ENCODE peak calls at places on chromosomes 6 and 20, in eight cellular contexts. One of them, this sample, is unnamed.

GRCh38 chr6:80197474-80197873 is 91.0 kb downstream of the BCKDHB start:
- DNase-seq in stomach: no peak
- DNase-seq in H54: no peak
- DNase-seq in adrenal gland: no peak
- DNase-seq in Peyer's patch: no peak
- DNase-seq in breast epithelium: no peak
- DNase-seq in right lobe of liver: no peak
- DNase-seq in gastrocnemius medialis: no peak
- DNase-seq in this sample: no peak

GRCh38 chr6:96015791-96016776 is at the start of gene FUT9:
- DNase-seq in breast epithelium: no peak
- DNase-seq in right lobe of liver: no peak
- DNase-seq in stomach: peak
- DNase-seq in gastrocnemius medialis: no peak
- DNase-seq in Peyer's patch: no peak
- DNase-seq in H54: no peak
- DNase-seq in adrenal gland: no peak
- DNase-seq in this sample: no peak

GRCh38 chr6:157273756-157274088 is 49.6 kb downstream of the TMEM242 start:
- DNase-seq in H54: peak
- DNase-seq in adrenal gland: no peak
- DNase-seq in stomach: peak
- DNase-seq in breast epithelium: no peak
- DNase-seq in Peyer's patch: peak
- DNase-seq in right lobe of liver: no peak
- DNase-seq in gastrocnemius medialis: no peak
- DNase-seq in this sample: no peak

GRCh38 chr6:10431423-10432164 is 16.7 kb upstream of the TFAP2A start:
- DNase-seq in stomach: no peak
- DNase-seq in H54: no peak
- DNase-seq in breast epithelium: no peak
- DNase-seq in Peyer's patch: no peak
- DNase-seq in right lobe of liver: no peak
- DNase-seq in adrenal gland: no peak
- DNase-seq in gastrocnemius medialis: no peak
- DNase-seq in this sample: no peak

GRCh38 chr6:46891396-46891795 is 30.3 kb downstream of the ADGRF5 start:
- DNase-seq in right lobe of liver: no peak
- DNase-seq in H54: no peak
- DNase-seq in adrenal gland: no peak
- DNase-seq in gastrocnemius medialis: no peak
- DNase-seq in stomach: no peak
- DNase-seq in breast epithelium: no peak
- DNase-seq in Peyer's patch: no peak
- DNase-seq in this sample: no peak

GRCh38 chr6:12483712-12484111 is 193.6 kb downstream of the EDN1 start:
- DNase-seq in adrenal gland: peak
- DNase-seq in stomach: no peak
- DNase-seq in Peyer's patch: no peak
- DNase-seq in breast epithelium: no peak
- DNase-seq in gastrocnemius medialis: no peak
- DNase-seq in H54: peak
- DNase-seq in right lobe of liver: no peak
- DNase-seq in this sample: peak

GRCh38 chr6:81744136-81744535 is 8.3 kb downstream of the TENT5A start:
- DNase-seq in stomach: no peak
- DNase-seq in right lobe of liver: no peak
- DNase-seq in adrenal gland: no peak
- DNase-seq in H54: no peak
- DNase-seq in breast epithelium: no peak
- DNase-seq in Peyer's patch: no peak
- DNase-seq in gastrocnemius medialis: no peak
- DNase-seq in this sample: no peak

GRCh38 chr6:137791281-137792159 is 75.5 kb upstream of the TNFAIP3 start:
- DNase-seq in right lobe of liver: no peak
- DNase-seq in adrenal gland: no peak
- DNase-seq in H54: no peak
- DNase-seq in gastrocnemius medialis: no peak
- DNase-seq in Peyer's patch: no peak
- DNase-seq in stomach: no peak
- DNase-seq in breast epithelium: no peak
- DNase-seq in this sample: no peak

GRCh38 chr6:115914098-115914497 is 146.6 kb downstream of the FRK start:
- DNase-seq in H54: no peak
- DNase-seq in stomach: no peak
- DNase-seq in Peyer's patch: no peak
- DNase-seq in breast epithelium: no peak
- DNase-seq in right lobe of liver: no peak
- DNase-seq in gastrocnemius medialis: no peak
- DNase-seq in adrenal gland: no peak
- DNase-seq in this sample: no peak

GRCh38 chr6:14117158-14118090 is at the start of gene CD83:
- DNase-seq in gastrocnemius medialis: no peak
- DNase-seq in H54: peak
- DNase-seq in adrenal gland: peak
- DNase-seq in breast epithelium: no peak
- DNase-seq in Peyer's patch: peak
- DNase-seq in right lobe of liver: peak
- DNase-seq in stomach: peak
- DNase-seq in this sample: peak

GRCh38 chr6:12007915-12008286 is 4.2 kb upstream of the HIVEP1 start:
- DNase-seq in adrenal gland: no peak
- DNase-seq in Peyer's patch: no peak
- DNase-seq in stomach: no peak
- DNase-seq in H54: no peak
- DNase-seq in right lobe of liver: no peak
- DNase-seq in gastrocnemius medialis: no peak
- DNase-seq in breast epithelium: no peak
- DNase-seq in this sample: no peak

GRCh38 chr20:32528291-32528891 is 56.7 kb downstream of the NOL4L start:
- DNase-seq in right lobe of liver: no peak
- DNase-seq in Peyer's patch: no peak
- DNase-seq in H54: no peak
- DNase-seq in breast epithelium: no peak
- DNase-seq in gastrocnemius medialis: no peak
- DNase-seq in stomach: peak
- DNase-seq in adrenal gland: no peak
- DNase-seq in this sample: no peak

GRCh38 chr6:13767121-13767794 is 47.1 kb downstream of the MCUR1 start:
- DNase-seq in breast epithelium: no peak
- DNase-seq in right lobe of liver: peak
- DNase-seq in adrenal gland: peak
- DNase-seq in Peyer's patch: peak
- DNase-seq in H54: no peak
- DNase-seq in gastrocnemius medialis: peak
- DNase-seq in stomach: no peak
- DNase-seq in this sample: peak

GRCh38 chr6:139693735-139694134 is 319.3 kb upstream of the CITED2 start:
- DNase-seq in stomach: no peak
- DNase-seq in Peyer's patch: no peak
- DNase-seq in breast epithelium: no peak
- DNase-seq in H54: no peak
- DNase-seq in gastrocnemius medialis: no peak
- DNase-seq in adrenal gland: no peak
- DNase-seq in right lobe of liver: no peak
- DNase-seq in this sample: no peak

GRCh38 chr6:5302995-5303622 is 41.8 kb downstream of the FARS2 start:
- DNase-seq in stomach: peak
- DNase-seq in adrenal gland: peak
- DNase-seq in H54: no peak
- DNase-seq in gastrocnemius medialis: peak
- DNase-seq in breast epithelium: peak
- DNase-seq in right lobe of liver: peak
- DNase-seq in Peyer's patch: peak
- DNase-seq in this sample: peak

GRCh38 chr6:689223-689622 is 3.7 kb downstream of the EXOC2 start:
- DNase-seq in H54: no peak
- DNase-seq in gastrocnemius medialis: no peak
- DNase-seq in stomach: no peak
- DNase-seq in Peyer's patch: no peak
- DNase-seq in breast epithelium: no peak
- DNase-seq in adrenal gland: no peak
- DNase-seq in right lobe of liver: no peak
- DNase-seq in this sample: no peak

GRCh38 chr6:692356-692851 is 535 bp downstream of the EXOC2 start:
- DNase-seq in breast epithelium: no peak
- DNase-seq in right lobe of liver: peak
- DNase-seq in Peyer's patch: peak
- DNase-seq in stomach: peak
- DNase-seq in adrenal gland: peak
- DNase-seq in gastrocnemius medialis: no peak
- DNase-seq in H54: peak
- DNase-seq in this sample: peak

GRCh38 chr6:693737-694038 is 749 bp upstream of the EXOC2 start:
- DNase-seq in right lobe of liver: no peak
- DNase-seq in stomach: no peak
- DNase-seq in Peyer's patch: no peak
- DNase-seq in gastrocnemius medialis: no peak
- DNase-seq in adrenal gland: peak
- DNase-seq in H54: no peak
- DNase-seq in breast epithelium: no peak
- DNase-seq in this sample: no peak

GRCh38 chr6:692858-693736 is at the start of gene EXOC2:
- DNase-seq in adrenal gland: peak
- DNase-seq in right lobe of liver: peak
- DNase-seq in H54: peak
- DNase-seq in Peyer's patch: peak
- DNase-seq in breast epithelium: peak
- DNase-seq in gastrocnemius medialis: peak
- DNase-seq in stomach: peak
- DNase-seq in this sample: peak
- TF ChIP-seq POLR2A in adrenal gland: peak
- TF ChIP-seq POLR2A in right lobe of liver: peak
- TF ChIP-seq POLR2A in H54: peak
- TF ChIP-seq POLR2A in Peyer's patch: peak
- TF ChIP-seq POLR2A in breast epithelium: no peak
- TF ChIP-seq POLR2A in gastrocnemius medialis: peak
- TF ChIP-seq POLR2A in stomach: peak
- TF ChIP-seq POLR2A in this sample: no peak

DNA sequence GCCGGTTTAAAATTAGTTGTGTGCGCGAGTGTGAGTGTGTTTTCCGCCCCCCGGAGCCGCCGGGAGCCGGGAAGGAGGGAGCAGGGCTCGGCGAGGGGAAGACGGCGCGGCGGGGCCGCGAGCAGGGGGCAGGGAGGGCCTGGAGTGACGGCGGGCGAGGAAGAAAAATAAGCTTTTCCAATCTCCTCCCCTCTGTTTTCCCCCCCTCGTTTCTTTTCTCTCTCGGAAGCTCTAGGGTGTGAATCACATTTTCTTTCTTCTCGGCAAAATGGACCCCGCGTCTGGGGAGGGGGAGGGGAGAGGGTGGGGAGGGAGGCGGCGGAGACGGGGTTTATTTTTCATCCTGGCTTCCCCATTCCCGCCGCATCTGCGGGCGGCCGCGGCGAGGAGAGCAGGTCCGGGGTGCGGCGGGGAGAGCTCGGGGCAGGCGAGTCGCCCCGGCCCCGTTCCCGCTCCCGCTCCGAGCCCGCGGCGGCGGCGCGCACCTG is 881 bp downstream of the BICRAL start:
- DNase-seq in right lobe of liver: peak
- DNase-seq in Peyer's patch: peak
- DNase-seq in adrenal gland: peak
- DNase-seq in H54: peak
- DNase-seq in breast epithelium: peak
- DNase-seq in gastrocnemius medialis: peak
- DNase-seq in stomach: peak
- DNase-seq in this sample: peak
- TF ChIP-seq POLR2A in right lobe of liver: peak
- TF ChIP-seq POLR2A in Peyer's patch: peak
- TF ChIP-seq POLR2A in adrenal gland: peak
- TF ChIP-seq POLR2A in H54: no peak
- TF ChIP-seq POLR2A in breast epithelium: peak
- TF ChIP-seq POLR2A in gastrocnemius medialis: peak
- TF ChIP-seq POLR2A in stomach: peak
- TF ChIP-seq POLR2A in this sample: peak

GRCh38 chr6:44257753-44258324 is 511 bp upstream of the SLC35B2 start:
- DNase-seq in stomach: no peak
- DNase-seq in right lobe of liver: no peak
- DNase-seq in breast epithelium: no peak
- DNase-seq in adrenal gland: no peak
- DNase-seq in gastrocnemius medialis: no peak
- DNase-seq in Peyer's patch: peak
- DNase-seq in H54: no peak
- DNase-seq in this sample: no peak
- TF ChIP-seq POLR2A in stomach: no peak
- TF ChIP-seq POLR2A in right lobe of liver: no peak
- TF ChIP-seq POLR2A in breast epithelium: no peak
- TF ChIP-seq POLR2A in adrenal gland: no peak
- TF ChIP-seq POLR2A in gastrocnemius medialis: no peak
- TF ChIP-seq POLR2A in Peyer's patch: no peak
- TF ChIP-seq POLR2A in H54: no peak
- TF ChIP-seq POLR2A in this sample: no peak

GRCh38 chr6:28137458-28138020 is 4.1 kb upstream of the ZKSCAN8 start:
- DNase-seq in breast epithelium: no peak
- DNase-seq in Peyer's patch: no peak
- DNase-seq in H54: no peak
- DNase-seq in gastrocnemius medialis: no peak
- DNase-seq in adrenal gland: no peak
- DNase-seq in stomach: no peak
- DNase-seq in right lobe of liver: no peak
- DNase-seq in this sample: no peak
- TF ChIP-seq POLR2A in breast epithelium: no peak
- TF ChIP-seq POLR2A in Peyer's patch: no peak
- TF ChIP-seq POLR2A in H54: no peak
- TF ChIP-seq POLR2A in gastrocnemius medialis: no peak
- TF ChIP-seq POLR2A in adrenal gland: no peak
- TF ChIP-seq POLR2A in stomach: no peak
- TF ChIP-seq POLR2A in right lobe of liver: no peak
- TF ChIP-seq POLR2A in this sample: no peak

GRCh38 chr20:58577139-58577806 is 62.1 kb upstream of the APCDD1L start:
- DNase-seq in gastrocnemius medialis: no peak
- DNase-seq in stomach: no peak
- DNase-seq in adrenal gland: peak
- DNase-seq in Peyer's patch: no peak
- DNase-seq in right lobe of liver: no peak
- DNase-seq in H54: no peak
- DNase-seq in breast epithelium: peak
- DNase-seq in this sample: no peak

GRCh38 chr20:58577871-58578615 is 62.8 kb upstream of the APCDD1L start:
- DNase-seq in gastrocnemius medialis: no peak
- DNase-seq in Peyer's patch: no peak
- DNase-seq in adrenal gland: no peak
- DNase-seq in H54: no peak
- DNase-seq in stomach: no peak
- DNase-seq in breast epithelium: peak
- DNase-seq in right lobe of liver: no peak
- DNase-seq in this sample: no peak

GRCh38 chr20:58580493-58580835 is 65.3 kb upstream of the APCDD1L start:
- DNase-seq in breast epithelium: peak
- DNase-seq in stomach: no peak
- DNase-seq in right lobe of liver: no peak
- DNase-seq in adrenal gland: no peak
- DNase-seq in Peyer's patch: no peak
- DNase-seq in H54: no peak
- DNase-seq in gastrocnemius medialis: no peak
- DNase-seq in this sample: no peak

GRCh38 chr20:58579069-58579818 is 64.0 kb upstream of the APCDD1L start:
- DNase-seq in stomach: no peak
- DNase-seq in gastrocnemius medialis: no peak
- DNase-seq in breast epithelium: peak
- DNase-seq in Peyer's patch: no peak
- DNase-seq in adrenal gland: no peak
- DNase-seq in H54: no peak
- DNase-seq in right lobe of liver: no peak
- DNase-seq in this sample: no peak

GRCh38 chr20:58579819-58580492 is 64.8 kb upstream of the APCDD1L start:
- DNase-seq in Peyer's patch: no peak
- DNase-seq in right lobe of liver: no peak
- DNase-seq in adrenal gland: no peak
- DNase-seq in H54: no peak
- DNase-seq in gastrocnemius medialis: no peak
- DNase-seq in stomach: no peak
- DNase-seq in breast epithelium: peak
- DNase-seq in this sample: no peak
- TF ChIP-seq POLR2A in Peyer's patch: no peak
- TF ChIP-seq POLR2A in right lobe of liver: no peak
- TF ChIP-seq POLR2A in adrenal gland: no peak
- TF ChIP-seq POLR2A in H54: no peak
- TF ChIP-seq POLR2A in gastrocnemius medialis: no peak
- TF ChIP-seq POLR2A in stomach: no peak
- TF ChIP-seq POLR2A in breast epithelium: no peak
- TF ChIP-seq POLR2A in this sample: no peak